ENCODE peak calls at places on chromosomes 16 and 17, in nine cellular contexts. F is prostate gland, K is tibial nerve, T is sigmoid colon, W is H54, J is GM12878, X is IMR-90, P is body of pancreas, O is breast epithelium. G is an unnamed sample.

GRCh38 chr17:44389281-44389680 is at the start of gene ITGA2B:
- DNase-seq in F (no peak), K (no peak), T (no peak), W (no peak), J (no peak), X (no peak), P (no peak), O (no peak), G (no peak)

GRCh38 chr17:65099941-65100315 is 37.2 kb upstream of the RGS9 start:
- DNase-seq in F (no peak), K (peak), T (peak), W (peak), J (peak), X (peak), P (peak), O (peak), G (peak)

GRCh38 chr17:42120161-42121065 is 754 bp downstream of the KAT2A start:
- DNase-seq in F (no peak), K (no peak), T (no peak), W (no peak), J (no peak), X (no peak), P (no peak), O (no peak), G (no peak)

GRCh38 chr16:29995911-29996772 is at the start of gene INO80E:
- DNase-seq in F (peak), K (peak), T (peak), W (peak), J (peak), X (peak), P (peak), O (peak), G (peak)

GRCh38 chr17:65629234-65629690 is 67.8 kb upstream of the AXIN2 start:
- DNase-seq in F (no peak), K (no peak), T (no peak), W (no peak), J (no peak), X (peak), P (no peak), O (no peak), G (no peak)

GRCh38 chr17:80976718-80977117 is 14.9 kb upstream of the CHMP6 start:
- DNase-seq in F (no peak), K (no peak), T (no peak), W (no peak), J (no peak), X (peak), P (no peak), O (no peak), G (no peak)

GRCh38 chr16:85750021-85750826 is 672 bp downstream of the C16orf74 start:
- DNase-seq in F (no peak), K (no peak), T (no peak), W (no peak), J (no peak), X (peak), P (no peak), O (no peak), G (no peak)

GRCh38 chr17:859461-860195 is 77.5 kb downstream of the MRM3 start:
- DNase-seq in F (peak), K (no peak), T (peak), W (no peak), J (no peak), X (peak), P (no peak), O (no peak), G (no peak)

GRCh38 chr16:76835319-76835718 is 355.7 kb upstream of the MON1B start:
- DNase-seq in F (no peak), K (no peak), T (no peak), W (no peak), J (no peak), X (no peak), P (no peak), O (no peak), G (no peak)

GRCh38 chr17:45091778-45092425 is 30.8 kb downstream of the NMT1 start:
- DNase-seq in F (no peak), K (no peak), T (no peak), W (no peak), J (no peak), X (peak), P (no peak), O (no peak), G (no peak)

GRCh38 chr17:41076788-41077187 is 7.2 kb upstream of the KRTAP4-7 start:
- DNase-seq in F (no peak), K (no peak), T (no peak), W (no peak), J (no peak), X (no peak), P (no peak), O (no peak), G (no peak)

GRCh38 chr17:15738066-15738465 is 6.0 kb downstream of the TBC1D26 start:
- DNase-seq in F (no peak), K (no peak), T (no peak), W (no peak), J (no peak), X (no peak), P (no peak), O (no peak), G (no peak)

GRCh38 chr16:87702325-87702811 is 63.4 kb downstream of the KLHDC4 start:
- DNase-seq in F (no peak), K (no peak), T (no peak), W (no peak), J (peak), X (peak), P (no peak), O (no peak), G (peak)

GRCh38 chr17:57255776-57256681 is at the start of gene MSI2:
- DNase-seq in F (peak), K (peak), T (peak), W (peak), J (peak), X (peak), P (peak), O (peak), G (peak)
- TF ChIP-seq POLR2A in F (peak), K (peak), T (peak), W (peak), J (no peak), X (no peak), P (peak), O (no peak), G (no peak)

GRCh38 chr17:58307468-58308172 is 21.0 kb downstream of the TSPOAP1 start:
- DNase-seq in F (no peak), K (no peak), T (peak), W (no peak), J (no peak), X (no peak), P (no peak), O (peak), G (no peak)

GRCh38 chr17:58310511-58311428 is 17.8 kb downstream of the TSPOAP1 start:
- DNase-seq in F (no peak), K (no peak), T (no peak), W (no peak), J (no peak), X (no peak), P (no peak), O (no peak), G (peak)

GRCh38 chr17:58309918-58310259 is 18.7 kb downstream of the TSPOAP1 start:
- DNase-seq in F (no peak), K (no peak), T (no peak), W (no peak), J (no peak), X (no peak), P (no peak), O (no peak), G (no peak)

GRCh38 chr17:58308173-58308984 is 20.2 kb downstream of the TSPOAP1 start:
- DNase-seq in F (no peak), K (no peak), T (no peak), W (no peak), J (no peak), X (no peak), P (no peak), O (peak), G (peak)

DNA sequence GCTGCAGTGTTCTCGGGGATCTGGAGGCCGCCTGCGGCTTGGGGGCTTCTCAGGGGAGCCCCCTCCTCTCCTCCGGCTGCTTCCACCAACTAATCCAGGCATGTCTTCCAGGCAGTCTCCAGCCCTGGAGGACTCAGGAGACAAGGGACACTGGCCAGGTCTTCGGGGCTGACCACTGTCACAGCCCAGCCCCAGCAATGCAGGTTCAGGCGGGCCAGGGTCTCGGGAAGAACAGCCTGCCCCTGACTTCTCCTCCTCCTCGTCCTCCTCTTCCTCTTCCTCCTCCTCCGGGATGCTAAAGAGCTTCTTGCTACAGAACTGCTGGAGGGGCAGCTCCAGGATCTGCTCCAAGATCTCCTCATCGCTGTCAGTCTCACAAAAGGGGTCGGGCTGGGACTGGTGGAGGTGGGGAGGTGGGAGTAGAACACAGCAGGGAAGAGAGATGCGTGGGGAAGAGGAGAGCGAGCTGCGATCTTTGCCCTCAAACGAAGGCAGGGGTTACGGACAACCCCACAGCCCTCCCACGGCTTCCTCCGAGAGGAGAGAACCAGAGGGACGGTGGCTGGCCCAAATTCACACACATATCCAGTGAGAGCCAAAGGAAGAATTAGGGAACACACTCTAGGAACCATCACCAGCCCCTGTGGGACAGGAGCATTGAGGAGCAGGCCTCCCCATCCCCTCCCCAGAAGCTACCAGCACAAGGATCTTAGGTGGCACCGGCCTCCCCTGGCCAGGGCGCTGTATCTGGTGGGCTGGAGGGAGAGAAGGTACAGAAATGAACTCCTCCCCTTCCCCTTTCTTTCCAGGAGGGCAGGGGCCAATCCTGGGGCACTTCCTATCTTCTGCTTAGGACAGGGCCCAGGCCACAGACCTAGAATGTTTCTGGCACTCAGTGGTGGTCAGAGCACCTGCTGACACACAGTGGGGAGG is 19.3 kb downstream of the TSPOAP1 start:
- DNase-seq in F (no peak), K (no peak), T (no peak), W (no peak), J (no peak), X (no peak), P (no peak), O (peak), G (peak)
- TF ChIP-seq POLR2A in F (no peak), K (no peak), T (no peak), W (no peak), J (no peak), X (no peak), P (no peak), O (no peak), G (no peak)

GRCh38 chr17:48048321-48049140 is at the start of gene NFE2L1:
- DNase-seq in F (peak), K (peak), T (peak), W (peak), J (peak), X (peak), P (peak), O (peak), G (no peak)
- TF ChIP-seq POLR2A in F (peak), K (peak), T (peak), W (peak), J (peak), X (peak), P (peak), O (no peak), G (peak)

GRCh38 chr17:77853208-77853977 is 105.1 kb upstream of the TNRC6C start:
- DNase-seq in F (no peak), K (no peak), T (no peak), W (no peak), J (no peak), X (no peak), P (no peak), O (no peak), G (no peak)
- TF ChIP-seq POLR2A in F (no peak), K (no peak), T (no peak), W (no peak), J (no peak), X (no peak), P (no peak), O (no peak), G (no peak)

DNA sequence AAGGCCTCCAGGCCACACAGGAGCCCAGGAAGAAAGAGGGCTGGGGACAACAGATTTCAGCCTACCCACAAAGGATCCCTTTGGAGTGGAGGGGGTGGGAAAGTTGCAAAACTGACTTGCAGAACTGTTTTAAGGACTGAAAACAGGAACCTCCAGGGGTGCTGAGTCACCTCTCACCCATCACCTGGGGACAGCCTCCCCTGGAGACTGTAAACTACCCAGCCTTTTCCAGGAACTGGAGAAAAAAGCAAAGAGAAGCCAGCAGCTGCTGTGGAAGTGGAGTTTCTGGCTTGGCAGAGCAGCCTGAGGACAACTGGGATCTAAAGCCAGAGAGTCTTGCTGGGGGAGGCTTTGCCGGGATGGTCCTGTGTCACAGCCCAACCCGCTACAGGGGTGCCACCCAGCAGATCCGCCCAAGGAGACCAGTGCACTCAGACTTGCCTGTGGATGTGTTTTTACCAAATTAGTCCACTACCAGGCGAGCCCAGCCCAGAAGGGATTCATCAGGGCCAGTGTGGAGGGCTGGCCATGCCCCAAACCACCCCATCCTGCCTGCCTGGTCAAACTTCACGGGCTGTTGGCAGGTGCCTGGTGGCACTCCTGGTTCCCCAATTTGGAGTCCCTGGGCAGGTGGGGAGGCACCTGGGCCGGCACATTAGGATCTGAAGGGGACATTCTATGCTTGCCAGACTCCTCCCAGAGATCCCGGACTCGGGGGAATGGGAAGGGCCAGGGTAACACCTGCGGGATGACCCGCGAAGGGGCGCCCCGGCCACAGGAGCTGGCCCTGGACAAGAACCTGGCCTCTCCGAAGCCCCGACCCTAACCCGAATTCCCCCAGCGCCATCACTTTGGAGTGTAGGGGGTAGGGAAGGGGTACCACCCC is 832 bp downstream of the MSRB1 start:
- DNase-seq in F (no peak), K (no peak), T (peak), W (no peak), J (no peak), X (no peak), P (peak), O (no peak), G (no peak)
- TF ChIP-seq POLR2A in F (no peak), K (no peak), T (no peak), W (no peak), J (no peak), X (no peak), P (peak), O (no peak), G (no peak)

DNA sequence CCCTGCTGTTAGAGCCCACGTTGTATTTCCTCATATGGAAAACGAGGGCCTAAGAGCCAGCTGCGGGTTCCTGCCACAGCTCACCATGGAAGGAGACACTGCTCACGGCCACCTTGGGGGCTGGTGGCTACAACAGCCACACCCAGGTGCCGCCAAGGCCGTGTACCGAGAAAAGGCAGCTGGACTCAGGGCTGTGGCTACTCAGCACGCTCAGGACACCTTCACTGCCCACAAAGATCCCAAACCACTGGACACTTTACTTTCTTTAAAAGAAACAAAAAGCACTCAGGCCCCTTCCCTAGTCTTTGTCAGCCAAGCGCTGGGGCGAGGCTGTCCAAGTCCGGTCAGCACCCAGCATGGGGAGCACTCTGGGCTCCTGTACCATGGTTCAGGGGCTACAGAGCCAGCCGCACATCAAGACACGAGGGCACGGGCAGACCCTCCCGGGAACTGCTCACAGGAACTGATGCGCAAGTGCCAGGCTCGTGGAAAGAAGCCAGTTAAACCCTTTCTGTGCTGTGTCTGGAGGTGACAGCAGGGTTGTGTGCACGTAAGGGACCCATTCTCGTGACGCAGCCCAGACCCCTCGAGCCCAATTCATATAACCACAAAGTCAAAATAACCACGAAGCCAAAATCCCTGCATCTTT is 18.5 kb downstream of the SLC16A3 start:
- DNase-seq in F (no peak), K (no peak), T (peak), W (no peak), J (no peak), X (no peak), P (no peak), O (no peak), G (no peak)
- TF ChIP-seq POLR2A in F (no peak), K (no peak), T (no peak), W (no peak), J (peak), X (no peak), P (no peak), O (no peak), G (peak)

GRCh38 chr17:22128171-22128570 is 435.8 kb downstream of the KCNJ18 start:
- DNase-seq in F (no peak), K (no peak), T (no peak), W (no peak), J (no peak), X (no peak), P (no peak), O (no peak), G (no peak)

GRCh38 chr17:22128723-22129122 is 436.4 kb downstream of the KCNJ18 start:
- DNase-seq in F (no peak), K (no peak), T (no peak), W (no peak), J (no peak), X (no peak), P (no peak), O (no peak), G (no peak)

DNA sequence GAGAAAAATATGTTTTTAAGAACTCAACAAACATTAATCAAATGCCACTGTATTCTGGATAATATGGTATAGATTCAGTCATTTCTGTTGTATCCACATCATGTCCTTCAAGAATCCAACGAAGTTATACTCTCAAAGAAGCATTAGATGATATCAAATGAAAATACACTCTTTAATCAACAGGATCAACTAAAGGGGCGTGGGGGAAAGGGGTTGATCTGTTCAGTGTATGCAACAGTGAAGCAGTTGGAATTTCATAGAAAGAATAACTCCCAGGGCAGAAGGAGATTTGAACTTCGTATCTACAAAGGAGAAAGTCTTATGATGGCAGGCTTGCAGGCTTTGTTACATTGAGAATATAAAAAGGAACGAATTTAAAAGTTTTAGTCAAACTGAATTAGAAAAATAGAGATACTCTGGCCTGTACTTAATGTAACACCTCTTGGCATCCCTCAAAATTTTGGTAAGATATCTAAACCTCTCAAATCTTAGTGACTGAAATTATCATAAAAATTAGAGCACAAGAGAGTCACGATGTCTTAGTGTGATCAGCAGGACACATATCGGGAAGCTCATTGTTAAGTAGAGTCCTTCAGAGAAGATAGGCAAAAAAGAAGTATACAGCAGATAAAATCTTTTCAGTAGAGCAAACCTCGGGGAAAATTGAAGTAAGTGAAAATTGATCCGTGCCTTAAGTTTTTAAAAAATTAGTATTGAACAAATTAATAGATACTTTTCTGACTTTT is 431.4 kb downstream of the KCNJ18 start:
- DNase-seq in F (no peak), K (no peak), T (no peak), W (no peak), J (no peak), X (no peak), P (no peak), O (no peak), G (no peak)
- TF ChIP-seq POLR2A in F (no peak), K (no peak), T (no peak), W (no peak), J (no peak), X (no peak), P (no peak), O (no peak), G (no peak)